ENCODE peak calls at places on chromosomes 12 and 14, in nine cellular contexts. One of them, this sample, is unnamed.

GRCh38 chr12:69096669-69097364 is 142.6 kb upstream of the CPSF6 start:
- DNase-seq in mammary epithelial cell: peak; percentile 21
- DNase-seq in neuronal stem cell: no peak
- DNase-seq in A549: no peak
- DNase-seq in PC-9: no peak
- DNase-seq in GM12878: no peak
- DNase-seq in IMR-90: no peak
- DNase-seq in mesenchymal stem cell: no peak
- DNase-seq in K562: no peak
- DNase-seq in this sample: no peak

GRCh38 chr14:72186461-72187035 is 254.3 kb downstream of the RGS6 start:
- DNase-seq in A549: no peak
- DNase-seq in K562: no peak
- DNase-seq in IMR-90: no peak
- DNase-seq in mesenchymal stem cell: no peak
- DNase-seq in PC-9: no peak
- DNase-seq in GM12878: no peak
- DNase-seq in neuronal stem cell: no peak
- DNase-seq in mammary epithelial cell: no peak
- DNase-seq in this sample: no peak

GRCh38 chr14:30580616-30581282 is 21.8 kb downstream of the G2E3 start:
- DNase-seq in PC-9: no peak
- DNase-seq in mammary epithelial cell: no peak
- DNase-seq in GM12878: no peak
- DNase-seq in mesenchymal stem cell: no peak
- DNase-seq in IMR-90: peak; percentile 27
- DNase-seq in A549: no peak
- DNase-seq in neuronal stem cell: no peak
- DNase-seq in K562: no peak
- DNase-seq in this sample: no peak

GRCh38 chr12:16586350-16587109 is 19.4 kb downstream of the LMO3 start:
- DNase-seq in A549: no peak
- DNase-seq in mesenchymal stem cell: no peak
- DNase-seq in neuronal stem cell: no peak
- DNase-seq in PC-9: no peak
- DNase-seq in K562: no peak
- DNase-seq in mammary epithelial cell: no peak
- DNase-seq in GM12878: no peak
- DNase-seq in IMR-90: peak; percentile 64
- DNase-seq in this sample: no peak

GRCh38 chr14:71384007-71384605 is 476.8 kb downstream of the PCNX1 start:
- DNase-seq in IMR-90: no peak
- DNase-seq in GM12878: no peak
- DNase-seq in PC-9: no peak
- DNase-seq in mammary epithelial cell: no peak
- DNase-seq in K562: no peak
- DNase-seq in A549: no peak
- DNase-seq in neuronal stem cell: no peak
- DNase-seq in mesenchymal stem cell: no peak
- DNase-seq in this sample: no peak

GRCh38 chr12:67077617-67078016 is 191.5 kb upstream of the CAND1 start:
- DNase-seq in A549: no peak
- DNase-seq in IMR-90: peak; percentile 25
- DNase-seq in neuronal stem cell: no peak
- DNase-seq in K562: no peak
- DNase-seq in mammary epithelial cell: peak; percentile 91
- DNase-seq in mesenchymal stem cell: no peak
- DNase-seq in PC-9: no peak
- DNase-seq in GM12878: no peak
- DNase-seq in this sample: no peak

GRCh38 chr14:106665814-106666213 is 1139.4 kb downstream of the TMEM121 start:
- DNase-seq in K562: no peak
- DNase-seq in mesenchymal stem cell: no peak
- DNase-seq in neuronal stem cell: no peak
- DNase-seq in PC-9: no peak
- DNase-seq in IMR-90: no peak
- DNase-seq in GM12878: no peak
- DNase-seq in A549: no peak
- DNase-seq in mammary epithelial cell: no peak
- DNase-seq in this sample: no peak

GRCh38 chr12:132291402-132292175 is 37.8 kb downstream of the GALNT9 start:
- DNase-seq in A549: no peak
- DNase-seq in K562: no peak
- DNase-seq in mesenchymal stem cell: no peak
- DNase-seq in neuronal stem cell: no peak
- DNase-seq in IMR-90: no peak
- DNase-seq in GM12878: no peak
- DNase-seq in mammary epithelial cell: no peak
- DNase-seq in PC-9: no peak
- DNase-seq in this sample: no peak

GRCh38 chr12:105330938-105331804 is 680 bp downstream of the C12orf75 start:
- DNase-seq in PC-9: no peak
- DNase-seq in mesenchymal stem cell: peak; percentile 39
- DNase-seq in GM12878: no peak
- DNase-seq in IMR-90: no peak
- DNase-seq in A549: no peak
- DNase-seq in mammary epithelial cell: peak; percentile 27
- DNase-seq in neuronal stem cell: no peak
- DNase-seq in K562: peak; percentile 19
- DNase-seq in this sample: no peak

GRCh38 chr12:5807090-5807414 is 138.0 kb downstream of the ANO2 start:
- DNase-seq in GM12878: no peak
- DNase-seq in A549: no peak
- DNase-seq in K562: no peak
- DNase-seq in IMR-90: peak; percentile 53
- DNase-seq in mammary epithelial cell: peak; percentile 13
- DNase-seq in PC-9: no peak
- DNase-seq in neuronal stem cell: no peak
- DNase-seq in mesenchymal stem cell: no peak
- DNase-seq in this sample: no peak

GRCh38 chr14:34614638-34615037 is 15.3 kb downstream of the SNX6 start:
- DNase-seq in GM12878: no peak
- DNase-seq in mesenchymal stem cell: no peak
- DNase-seq in A549: no peak
- DNase-seq in mammary epithelial cell: no peak
- DNase-seq in IMR-90: no peak
- DNase-seq in K562: no peak
- DNase-seq in PC-9: no peak
- DNase-seq in neuronal stem cell: no peak
- DNase-seq in this sample: no peak

GRCh38 chr12:44774815-44775411 is 101.2 kb downstream of the NELL2 start:
- DNase-seq in A549: peak; percentile 3
- DNase-seq in mammary epithelial cell: peak; percentile 15
- DNase-seq in GM12878: no peak
- DNase-seq in K562: peak; percentile 53
- DNase-seq in IMR-90: peak; percentile 1
- DNase-seq in mesenchymal stem cell: peak; percentile 4
- DNase-seq in neuronal stem cell: peak; percentile 45
- DNase-seq in PC-9: peak; percentile 5
- DNase-seq in this sample: peak; percentile 76

DNA sequence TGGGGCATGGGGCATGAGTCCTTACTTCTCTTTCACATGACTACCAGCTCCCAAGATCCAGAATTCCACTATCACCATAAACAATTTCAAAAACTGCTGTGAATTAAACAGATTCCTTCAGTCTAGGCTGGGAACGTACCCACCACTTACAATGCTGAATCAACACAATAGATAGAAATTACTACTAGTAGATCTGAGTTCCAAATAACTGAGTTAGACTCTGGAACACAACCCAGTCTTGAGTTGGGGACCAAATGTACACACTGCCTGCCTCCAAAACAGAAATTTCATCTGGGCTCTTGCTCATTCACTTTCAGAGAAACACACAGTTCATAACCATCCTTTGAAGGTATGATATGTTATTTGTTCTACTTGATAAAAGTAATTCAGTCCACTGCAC is 8.9 kb downstream of the CORO1C start:
- DNase-seq in GM12878: no peak
- DNase-seq in K562: no peak
- DNase-seq in IMR-90: no peak
- DNase-seq in mesenchymal stem cell: peak; percentile 46
- DNase-seq in mammary epithelial cell: no peak
- DNase-seq in neuronal stem cell: no peak
- DNase-seq in A549: no peak
- DNase-seq in PC-9: no peak
- DNase-seq in this sample: no peak
- H3K27ac ChIP-seq in GM12878: no peak overlapping the region
- H3K27ac ChIP-seq in K562: peak overlapping the region; percentile 70
- H3K27ac ChIP-seq in IMR-90: peak overlapping the region; percentile 98
- H3K27ac ChIP-seq in mesenchymal stem cell: peak overlapping the region; percentile 98
- H3K27ac ChIP-seq in mammary epithelial cell: peak overlapping the region; percentile 85
- H3K27ac ChIP-seq in neuronal stem cell: no peak overlapping the region
- H3K27ac ChIP-seq in A549: peak overlapping the region; percentile 88
- H3K27ac ChIP-seq in PC-9: peak overlapping the region; percentile 90
- H3K27ac ChIP-seq in this sample: no peak overlapping the region

GRCh38 chr12:1779783-1780182 is 40.6 kb upstream of the LRTM2 start:
- DNase-seq in IMR-90: peak; percentile 75
- DNase-seq in mesenchymal stem cell: no peak
- DNase-seq in mammary epithelial cell: peak; percentile 33
- DNase-seq in neuronal stem cell: no peak
- DNase-seq in A549: no peak
- DNase-seq in PC-9: no peak
- DNase-seq in K562: no peak
- DNase-seq in GM12878: no peak
- DNase-seq in this sample: no peak
- H3K4me2 ChIP-seq in IMR-90: no peak overlapping the region
- H3K4me2 ChIP-seq in mesenchymal stem cell: no peak overlapping the region
- H3K4me2 ChIP-seq in mammary epithelial cell: no peak overlapping the region
- H3K4me2 ChIP-seq in neuronal stem cell: no peak overlapping the region
- H3K4me2 ChIP-seq in A549: no peak overlapping the region
- H3K4me2 ChIP-seq in PC-9: no peak overlapping the region
- H3K4me2 ChIP-seq in K562: no peak overlapping the region
- H3K4me2 ChIP-seq in GM12878: no peak overlapping the region
- H3K4me2 ChIP-seq in this sample: no peak overlapping the region

DNA sequence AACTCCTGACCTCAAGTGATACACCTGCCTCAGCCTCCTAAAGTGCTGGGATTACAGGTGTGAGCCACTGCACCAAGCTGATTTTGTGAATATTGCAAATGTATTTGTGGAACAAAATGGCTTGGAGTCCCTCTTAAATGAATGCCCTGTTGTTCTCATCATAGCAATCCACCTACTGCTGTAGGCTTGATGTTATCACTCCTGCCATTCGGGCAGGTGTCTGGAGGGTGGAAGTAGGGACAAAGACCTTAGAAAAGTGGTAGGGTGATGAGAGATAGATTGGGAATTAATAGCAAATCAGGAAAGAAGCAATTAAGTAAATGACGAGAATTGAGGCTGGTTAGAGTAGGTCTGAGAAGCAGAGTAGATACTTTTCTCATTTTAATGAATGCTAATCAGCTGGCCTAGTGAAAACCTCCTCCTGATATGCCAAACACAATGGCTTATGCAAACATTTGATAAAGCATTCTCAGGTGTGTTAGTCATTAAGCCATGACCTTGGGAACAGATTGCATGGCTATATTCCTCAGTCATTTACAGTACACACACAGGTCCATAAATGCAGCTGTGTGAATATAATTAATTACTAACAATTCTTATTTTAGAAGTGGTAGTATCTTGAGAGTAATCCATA is 60.5 kb upstream of the USP44 start:
- DNase-seq in A549: no peak
- DNase-seq in mesenchymal stem cell: no peak
- DNase-seq in mammary epithelial cell: no peak
- DNase-seq in GM12878: no peak
- DNase-seq in PC-9: no peak
- DNase-seq in IMR-90: peak; percentile 74
- DNase-seq in neuronal stem cell: no peak
- DNase-seq in K562: no peak
- DNase-seq in this sample: no peak
- H3K27ac ChIP-seq in A549: peak overlapping the region; percentile 50
- H3K27ac ChIP-seq in mesenchymal stem cell: no peak overlapping the region
- H3K27ac ChIP-seq in mammary epithelial cell: no peak overlapping the region
- H3K27ac ChIP-seq in GM12878: no peak overlapping the region
- H3K27ac ChIP-seq in PC-9: peak overlapping the region; percentile 79
- H3K27ac ChIP-seq in IMR-90: no peak overlapping the region
- H3K27ac ChIP-seq in neuronal stem cell: no peak overlapping the region
- H3K27ac ChIP-seq in K562: no peak overlapping the region
- H3K27ac ChIP-seq in this sample: no peak overlapping the region

GRCh38 chr12:127162307-127162706 is 1104.7 kb upstream of the TMEM132C start:
- DNase-seq in A549: no peak
- DNase-seq in K562: peak; percentile 33
- DNase-seq in PC-9: no peak
- DNase-seq in mesenchymal stem cell: peak; percentile 22
- DNase-seq in mammary epithelial cell: no peak
- DNase-seq in neuronal stem cell: no peak
- DNase-seq in GM12878: no peak
- DNase-seq in IMR-90: no peak
- DNase-seq in this sample: peak; percentile 76

GRCh38 chr12:127169321-127170270 is 1097.4 kb upstream of the TMEM132C start:
- DNase-seq in A549: no peak
- DNase-seq in neuronal stem cell: no peak
- DNase-seq in K562: no peak
- DNase-seq in PC-9: no peak
- DNase-seq in mesenchymal stem cell: peak; percentile 28
- DNase-seq in IMR-90: peak; percentile 6
- DNase-seq in GM12878: no peak
- DNase-seq in mammary epithelial cell: no peak
- DNase-seq in this sample: no peak

GRCh38 chr12:127162902-127163301 is 1104.1 kb upstream of the TMEM132C start:
- DNase-seq in mammary epithelial cell: peak; percentile 76
- DNase-seq in GM12878: peak; percentile 16
- DNase-seq in PC-9: peak; percentile 33
- DNase-seq in neuronal stem cell: no peak
- DNase-seq in mesenchymal stem cell: peak; percentile 55
- DNase-seq in A549: no peak
- DNase-seq in K562: peak; percentile 22
- DNase-seq in IMR-90: peak; percentile 53
- DNase-seq in this sample: no peak

GRCh38 chr12:127161466-127161865 is 1105.5 kb upstream of the TMEM132C start:
- DNase-seq in A549: no peak
- DNase-seq in GM12878: no peak
- DNase-seq in IMR-90: no peak
- DNase-seq in PC-9: no peak
- DNase-seq in mammary epithelial cell: no peak
- DNase-seq in K562: no peak
- DNase-seq in mesenchymal stem cell: no peak
- DNase-seq in neuronal stem cell: no peak
- DNase-seq in this sample: no peak

DNA sequence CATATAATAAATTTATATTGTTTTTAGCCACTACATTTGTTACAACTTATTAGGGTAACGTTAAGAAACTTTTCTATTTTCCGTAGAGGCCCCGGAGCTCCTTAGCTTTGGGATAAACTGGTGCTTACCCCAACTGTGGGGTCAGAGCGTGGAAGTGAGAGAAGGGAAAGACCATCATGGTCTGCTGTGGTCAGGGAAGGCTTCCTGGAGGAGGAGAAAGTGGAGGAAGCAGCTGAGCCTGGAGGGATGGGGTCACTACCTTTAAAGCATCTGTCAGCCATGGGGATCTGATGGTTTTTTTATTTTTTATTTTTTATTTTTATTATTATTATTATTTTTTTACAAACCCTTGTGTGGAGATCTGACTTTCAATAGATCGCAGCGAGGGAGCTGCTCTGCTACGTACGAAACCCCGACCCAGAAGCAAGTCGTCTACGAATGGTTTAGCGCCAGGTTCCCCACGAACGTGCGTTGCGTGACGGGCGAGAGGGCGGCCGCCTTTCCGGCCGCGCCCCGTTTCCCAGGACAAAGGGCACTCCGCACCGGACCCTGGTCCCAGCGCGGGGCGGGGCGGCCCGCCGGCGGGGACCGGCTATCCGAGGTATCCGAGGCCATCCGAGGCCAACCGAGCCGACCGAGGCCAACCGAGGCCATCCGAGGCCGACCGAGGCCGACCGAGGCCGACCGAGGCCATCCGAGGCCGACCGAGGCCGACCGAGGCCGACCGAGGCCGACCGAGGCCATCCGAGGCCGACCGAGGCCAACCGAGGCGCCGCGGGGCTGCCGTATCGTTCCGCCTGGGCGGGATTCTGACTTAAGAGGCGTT is 1101.2 kb upstream of the TMEM132C start:
- DNase-seq in PC-9: peak; percentile 92
- DNase-seq in IMR-90: peak; percentile 57
- DNase-seq in GM12878: no peak
- DNase-seq in A549: peak; percentile 82
- DNase-seq in mesenchymal stem cell: peak; percentile 73
- DNase-seq in K562: peak; percentile 92
- DNase-seq in neuronal stem cell: peak; percentile 90
- DNase-seq in mammary epithelial cell: peak; percentile 78
- DNase-seq in this sample: peak; percentile 92
- H3K4me2 ChIP-seq in PC-9: peak overlapping the region; percentile 68
- H3K4me2 ChIP-seq in IMR-90: peak overlapping the region; percentile 14
- H3K4me2 ChIP-seq in GM12878: no peak overlapping the region
- H3K4me2 ChIP-seq in A549: peak overlapping the region; percentile 65
- H3K4me2 ChIP-seq in mesenchymal stem cell: peak overlapping the region; percentile 48
- H3K4me2 ChIP-seq in K562: peak overlapping the region; percentile 70
- H3K4me2 ChIP-seq in neuronal stem cell: peak overlapping the region; percentile 31
- H3K4me2 ChIP-seq in mammary epithelial cell: peak overlapping the region; percentile 83
- H3K4me2 ChIP-seq in this sample: peak overlapping the region; percentile 76